ENCODE peak calls at places on chromosomes 13 and 19, in eight cellular contexts. One of them, this sample, is unnamed.

GRCh38 chr19:9323557-9323918 is 441 bp upstream of the ZNF559 start:
- DNase-seq in lower leg skin: peak
- DNase-seq in H7: no peak
- DNase-seq in stimulated activated CD8-positive, alpha-beta memory T cell treated with anti-CD3 and anti-CD28 coated beads, Interleukin-7, amount 100 ng/mL, for 48 hours: peak
- DNase-seq in cardiac fibroblast: peak
- DNase-seq in NCI-H1105: peak
- DNase-seq in aorta: peak
- DNase-seq in Jurkat, Clone E6-1: no peak
- DNase-seq in this sample: peak

GRCh38 chr13:113207890-113208423 is 512 bp downstream of the PCID2 start:
- DNase-seq in lower leg skin: no peak
- DNase-seq in H7: peak
- DNase-seq in stimulated activated CD8-positive, alpha-beta memory T cell treated with anti-CD3 and anti-CD28 coated beads, Interleukin-7, amount 100 ng/mL, for 48 hours: no peak
- DNase-seq in cardiac fibroblast: peak
- DNase-seq in NCI-H1105: peak
- DNase-seq in aorta: peak
- DNase-seq in Jurkat, Clone E6-1: peak
- DNase-seq in this sample: no peak

GRCh38 chr19:2014731-2015610 is 543 bp downstream of the BTBD2 start:
- DNase-seq in lower leg skin: no peak
- DNase-seq in H7: peak
- DNase-seq in stimulated activated CD8-positive, alpha-beta memory T cell treated with anti-CD3 and anti-CD28 coated beads, Interleukin-7, amount 100 ng/mL, for 48 hours: no peak
- DNase-seq in cardiac fibroblast: no peak
- DNase-seq in NCI-H1105: no peak
- DNase-seq in aorta: no peak
- DNase-seq in Jurkat, Clone E6-1: no peak
- DNase-seq in this sample: no peak

GRCh38 chr19:17841810-17842662 is 5.7 kb downstream of the JAK3 start:
- DNase-seq in lower leg skin: peak
- DNase-seq in H7: peak
- DNase-seq in stimulated activated CD8-positive, alpha-beta memory T cell treated with anti-CD3 and anti-CD28 coated beads, Interleukin-7, amount 100 ng/mL, for 48 hours: peak
- DNase-seq in cardiac fibroblast: peak
- DNase-seq in NCI-H1105: peak
- DNase-seq in aorta: peak
- DNase-seq in Jurkat, Clone E6-1: no peak
- DNase-seq in this sample: peak

GRCh38 chr13:25067054-25067453 is 28.9 kb upstream of the PABPC3 start:
- DNase-seq in lower leg skin: no peak
- DNase-seq in H7: peak
- DNase-seq in stimulated activated CD8-positive, alpha-beta memory T cell treated with anti-CD3 and anti-CD28 coated beads, Interleukin-7, amount 100 ng/mL, for 48 hours: no peak
- DNase-seq in cardiac fibroblast: no peak
- DNase-seq in NCI-H1105: no peak
- DNase-seq in aorta: no peak
- DNase-seq in Jurkat, Clone E6-1: no peak
- DNase-seq in this sample: peak

GRCh38 chr19:2289714-2290435 is 7.9 kb upstream of the PEAK3 start:
- DNase-seq in lower leg skin: no peak
- DNase-seq in H7: peak
- DNase-seq in stimulated activated CD8-positive, alpha-beta memory T cell treated with anti-CD3 and anti-CD28 coated beads, Interleukin-7, amount 100 ng/mL, for 48 hours: no peak
- DNase-seq in cardiac fibroblast: no peak
- DNase-seq in NCI-H1105: no peak
- DNase-seq in aorta: peak
- DNase-seq in Jurkat, Clone E6-1: no peak
- DNase-seq in this sample: no peak

GRCh38 chr19:57755031-57755430 is 8.4 kb downstream of the ZNF776 start:
- DNase-seq in lower leg skin: no peak
- DNase-seq in H7: no peak
- DNase-seq in stimulated activated CD8-positive, alpha-beta memory T cell treated with anti-CD3 and anti-CD28 coated beads, Interleukin-7, amount 100 ng/mL, for 48 hours: no peak
- DNase-seq in cardiac fibroblast: no peak
- DNase-seq in NCI-H1105: no peak
- DNase-seq in aorta: no peak
- DNase-seq in Jurkat, Clone E6-1: no peak
- DNase-seq in this sample: no peak

GRCh38 chr13:78732445-78733017 is 73.6 kb upstream of the OBI1 start:
- DNase-seq in lower leg skin: no peak
- DNase-seq in H7: no peak
- DNase-seq in stimulated activated CD8-positive, alpha-beta memory T cell treated with anti-CD3 and anti-CD28 coated beads, Interleukin-7, amount 100 ng/mL, for 48 hours: no peak
- DNase-seq in cardiac fibroblast: no peak
- DNase-seq in NCI-H1105: no peak
- DNase-seq in aorta: no peak
- DNase-seq in Jurkat, Clone E6-1: no peak
- DNase-seq in this sample: no peak

GRCh38 chr13:20399515-20399914 is 126.1 kb downstream of the CRYL1 start:
- DNase-seq in lower leg skin: no peak
- DNase-seq in H7: no peak
- DNase-seq in stimulated activated CD8-positive, alpha-beta memory T cell treated with anti-CD3 and anti-CD28 coated beads, Interleukin-7, amount 100 ng/mL, for 48 hours: no peak
- DNase-seq in cardiac fibroblast: no peak
- DNase-seq in NCI-H1105: no peak
- DNase-seq in aorta: no peak
- DNase-seq in Jurkat, Clone E6-1: no peak
- DNase-seq in this sample: no peak

GRCh38 chr13:40377783-40378182 is 288.7 kb downstream of the FOXO1 start:
- DNase-seq in lower leg skin: no peak
- DNase-seq in H7: no peak
- DNase-seq in stimulated activated CD8-positive, alpha-beta memory T cell treated with anti-CD3 and anti-CD28 coated beads, Interleukin-7, amount 100 ng/mL, for 48 hours: peak
- DNase-seq in cardiac fibroblast: peak
- DNase-seq in NCI-H1105: no peak
- DNase-seq in aorta: no peak
- DNase-seq in Jurkat, Clone E6-1: no peak
- DNase-seq in this sample: no peak

GRCh38 chr19:55486971-55487883 is 1.0 kb upstream of the SSC5D start:
- DNase-seq in lower leg skin: no peak
- DNase-seq in H7: peak
- DNase-seq in stimulated activated CD8-positive, alpha-beta memory T cell treated with anti-CD3 and anti-CD28 coated beads, Interleukin-7, amount 100 ng/mL, for 48 hours: peak
- DNase-seq in cardiac fibroblast: peak
- DNase-seq in NCI-H1105: no peak
- DNase-seq in aorta: peak
- DNase-seq in Jurkat, Clone E6-1: no peak
- DNase-seq in this sample: no peak

GRCh38 chr13:21402586-21403307 is 56.4 kb downstream of the ZDHHC20 start:
- DNase-seq in lower leg skin: no peak
- DNase-seq in H7: no peak
- DNase-seq in stimulated activated CD8-positive, alpha-beta memory T cell treated with anti-CD3 and anti-CD28 coated beads, Interleukin-7, amount 100 ng/mL, for 48 hours: no peak
- DNase-seq in cardiac fibroblast: peak
- DNase-seq in NCI-H1105: no peak
- DNase-seq in aorta: no peak
- DNase-seq in Jurkat, Clone E6-1: no peak
- DNase-seq in this sample: no peak

GRCh38 chr13:51207881-51208280 is 14.3 kb upstream of the FAM124A start:
- DNase-seq in lower leg skin: no peak
- DNase-seq in H7: no peak
- DNase-seq in stimulated activated CD8-positive, alpha-beta memory T cell treated with anti-CD3 and anti-CD28 coated beads, Interleukin-7, amount 100 ng/mL, for 48 hours: no peak
- DNase-seq in cardiac fibroblast: no peak
- DNase-seq in NCI-H1105: no peak
- DNase-seq in aorta: no peak
- DNase-seq in Jurkat, Clone E6-1: no peak
- DNase-seq in this sample: no peak

GRCh38 chr13:113152894-113153809 is 5.3 kb upstream of the PROZ start:
- DNase-seq in lower leg skin: peak
- DNase-seq in H7: peak
- DNase-seq in stimulated activated CD8-positive, alpha-beta memory T cell treated with anti-CD3 and anti-CD28 coated beads, Interleukin-7, amount 100 ng/mL, for 48 hours: no peak
- DNase-seq in cardiac fibroblast: peak
- DNase-seq in NCI-H1105: peak
- DNase-seq in aorta: peak
- DNase-seq in Jurkat, Clone E6-1: no peak
- DNase-seq in this sample: peak

GRCh38 chr13:27389891-27390290 is 34.5 kb upstream of the GTF3A start:
- DNase-seq in lower leg skin: no peak
- DNase-seq in H7: no peak
- DNase-seq in stimulated activated CD8-positive, alpha-beta memory T cell treated with anti-CD3 and anti-CD28 coated beads, Interleukin-7, amount 100 ng/mL, for 48 hours: no peak
- DNase-seq in cardiac fibroblast: no peak
- DNase-seq in NCI-H1105: no peak
- DNase-seq in aorta: no peak
- DNase-seq in Jurkat, Clone E6-1: no peak
- DNase-seq in this sample: no peak

GRCh38 chr13:97266328-97266727 is 44.2 kb downstream of the MBNL2 start:
- DNase-seq in lower leg skin: no peak
- DNase-seq in H7: peak
- DNase-seq in stimulated activated CD8-positive, alpha-beta memory T cell treated with anti-CD3 and anti-CD28 coated beads, Interleukin-7, amount 100 ng/mL, for 48 hours: no peak
- DNase-seq in cardiac fibroblast: no peak
- DNase-seq in NCI-H1105: no peak
- DNase-seq in aorta: no peak
- DNase-seq in Jurkat, Clone E6-1: no peak
- DNase-seq in this sample: no peak

This sample was measured in SHP77 treated with DMSO at 0.1 percent for 48 hours.